ENCODE peak calls at places on chromosome 5, in six cellular contexts. One of them, this sample, is unnamed. For H3K36me3, the result is how much of the 10 kb centered on the place peaks cover.

GRCh38 chr5:155418960-155419579 is 405.5 kb downstream of the KIF4B start:
- DNase-seq in GM23338: peak
- DNase-seq in pancreas: no peak
- DNase-seq in endothelial cell of umbilical vein: no peak
- DNase-seq in mammary epithelial cell: no peak
- DNase-seq in heart right ventricle: no peak
- DNase-seq in this sample: peak

GRCh38 chr5:139745121-139745799 is 50.3 kb upstream of the PSD2 start:
- DNase-seq in GM23338: no peak
- DNase-seq in pancreas: no peak
- DNase-seq in endothelial cell of umbilical vein: no peak
- DNase-seq in mammary epithelial cell: peak
- DNase-seq in heart right ventricle: peak
- DNase-seq in this sample: peak

GRCh38 chr5:170145462-170145861 is 39.8 kb downstream of the FOXI1 start:
- DNase-seq in GM23338: no peak
- DNase-seq in pancreas: no peak
- DNase-seq in endothelial cell of umbilical vein: no peak
- DNase-seq in mammary epithelial cell: no peak
- DNase-seq in heart right ventricle: no peak
- DNase-seq in this sample: peak

GRCh38 chr5:134989291-134989830 is 21.7 kb downstream of the CATSPER3 start:
- DNase-seq in GM23338: no peak
- DNase-seq in pancreas: no peak
- DNase-seq in endothelial cell of umbilical vein: no peak
- DNase-seq in mammary epithelial cell: no peak
- DNase-seq in heart right ventricle: no peak
- DNase-seq in this sample: no peak

GRCh38 chr5:172683696-172684464 is 42.8 kb downstream of the NEURL1B start:
- DNase-seq in GM23338: peak
- DNase-seq in pancreas: no peak
- DNase-seq in endothelial cell of umbilical vein: peak
- DNase-seq in mammary epithelial cell: no peak
- DNase-seq in heart right ventricle: no peak
- DNase-seq in this sample: no peak

GRCh38 chr5:29780401-29780800 is 1413.1 kb upstream of the CDH6 start:
- DNase-seq in GM23338: no peak
- DNase-seq in pancreas: no peak
- DNase-seq in endothelial cell of umbilical vein: no peak
- DNase-seq in mammary epithelial cell: no peak
- DNase-seq in heart right ventricle: no peak
- DNase-seq in this sample: no peak

GRCh38 chr5:66713998-66714397 is 117.8 kb downstream of the MAST4 start:
- DNase-seq in GM23338: no peak
- DNase-seq in pancreas: no peak
- DNase-seq in endothelial cell of umbilical vein: no peak
- DNase-seq in mammary epithelial cell: peak
- DNase-seq in heart right ventricle: no peak
- DNase-seq in this sample: peak

GRCh38 chr5:9046756-9047481 is 499.0 kb downstream of the SEMA5A start:
- DNase-seq in GM23338: no peak
- DNase-seq in pancreas: no peak
- DNase-seq in endothelial cell of umbilical vein: peak
- DNase-seq in mammary epithelial cell: peak
- DNase-seq in heart right ventricle: no peak
- DNase-seq in this sample: peak

GRCh38 chr5:171521219-171521633 is 101.8 kb downstream of the FGF18 start:
- DNase-seq in GM23338: peak
- DNase-seq in pancreas: no peak
- DNase-seq in endothelial cell of umbilical vein: peak
- DNase-seq in mammary epithelial cell: peak
- DNase-seq in heart right ventricle: no peak
- DNase-seq in this sample: peak

GRCh38 chr5:14790931-14791330 is 80.6 kb downstream of the ANKH start:
- DNase-seq in GM23338: no peak
- DNase-seq in pancreas: no peak
- DNase-seq in endothelial cell of umbilical vein: no peak
- DNase-seq in mammary epithelial cell: no peak
- DNase-seq in heart right ventricle: no peak
- DNase-seq in this sample: no peak

GRCh38 chr5:173781432-173781825 is 106.7 kb upstream of the CPEB4 start:
- DNase-seq in GM23338: no peak
- DNase-seq in pancreas: no peak
- DNase-seq in endothelial cell of umbilical vein: no peak
- DNase-seq in mammary epithelial cell: no peak
- DNase-seq in heart right ventricle: no peak
- DNase-seq in this sample: no peak

GRCh38 chr5:29897916-29898315 is 1295.6 kb upstream of the CDH6 start:
- DNase-seq in GM23338: peak
- DNase-seq in pancreas: no peak
- DNase-seq in endothelial cell of umbilical vein: no peak
- DNase-seq in mammary epithelial cell: no peak
- DNase-seq in heart right ventricle: no peak
- DNase-seq in this sample: no peak

GRCh38 chr5:61087921-61088320 is 74.3 kb downstream of the SMIM15 start:
- DNase-seq in GM23338: no peak
- DNase-seq in pancreas: no peak
- DNase-seq in endothelial cell of umbilical vein: no peak
- DNase-seq in mammary epithelial cell: no peak
- DNase-seq in heart right ventricle: no peak
- DNase-seq in this sample: no peak

GRCh38 chr5:61085885-61086284 is 76.4 kb downstream of the SMIM15 start:
- DNase-seq in GM23338: no peak
- DNase-seq in pancreas: no peak
- DNase-seq in endothelial cell of umbilical vein: no peak
- DNase-seq in mammary epithelial cell: no peak
- DNase-seq in heart right ventricle: no peak
- DNase-seq in this sample: no peak

GRCh38 chr5:61084658-61085057 is 77.6 kb downstream of the SMIM15 start:
- DNase-seq in GM23338: no peak
- DNase-seq in pancreas: no peak
- DNase-seq in endothelial cell of umbilical vein: no peak
- DNase-seq in mammary epithelial cell: no peak
- DNase-seq in heart right ventricle: no peak
- DNase-seq in this sample: no peak

DNA sequence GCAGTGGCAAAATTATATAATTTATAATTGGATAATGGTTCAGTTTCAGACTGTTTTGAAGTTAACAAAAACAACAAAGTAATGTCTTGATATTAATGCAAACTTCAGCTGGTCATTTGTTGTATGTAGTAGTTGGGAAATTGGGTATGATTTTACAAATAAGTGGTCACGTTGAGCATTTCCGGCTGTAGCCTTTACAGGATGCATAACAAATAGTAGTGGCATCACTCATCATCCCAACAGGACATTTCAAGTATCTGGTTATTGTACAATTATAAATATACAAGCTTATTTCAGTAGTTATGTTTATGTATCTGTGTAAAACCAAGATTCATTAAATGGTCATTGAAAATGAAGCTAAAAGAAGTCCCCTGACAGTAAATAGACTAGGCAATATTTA is 72.9 kb downstream of the SMIM15 start:
- DNase-seq in GM23338: no peak
- DNase-seq in pancreas: no peak
- DNase-seq in endothelial cell of umbilical vein: no peak
- DNase-seq in mammary epithelial cell: no peak
- DNase-seq in heart right ventricle: no peak
- DNase-seq in this sample: no peak
- H3K36me3 ChIP-seq in GM23338: under half
- H3K36me3 ChIP-seq in pancreas: under half
- H3K36me3 ChIP-seq in endothelial cell of umbilical vein: under half
- H3K36me3 ChIP-seq in mammary epithelial cell: under half
- H3K36me3 ChIP-seq in heart right ventricle: under half
- H3K36me3 ChIP-seq in this sample: under half

DNA sequence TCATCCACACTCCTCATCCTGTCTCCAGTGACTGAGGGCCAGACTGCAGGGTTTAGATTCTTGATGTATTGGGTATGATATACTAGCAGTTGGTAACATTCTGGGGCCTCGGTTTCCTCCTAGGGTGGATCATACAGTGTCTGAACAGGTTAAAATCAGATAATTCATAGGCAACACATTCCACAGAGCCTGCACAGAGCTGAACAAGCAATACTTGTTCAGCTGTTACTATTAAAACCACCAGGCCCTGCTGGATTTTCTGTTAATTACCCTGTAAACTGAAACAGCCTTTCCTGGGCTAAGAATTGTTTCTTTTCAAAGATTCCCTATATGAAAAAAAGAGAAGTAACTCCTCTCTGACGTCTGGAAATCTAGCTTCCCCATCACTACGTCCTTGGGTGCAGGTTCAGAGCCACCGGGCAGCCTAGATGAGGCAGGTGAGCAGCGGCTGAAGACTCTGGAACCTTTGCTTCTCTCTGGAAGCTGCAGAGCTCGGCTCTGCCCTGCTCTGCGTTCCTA is 1313.5 kb upstream of the WWC1 start:
- DNase-seq in GM23338: no peak
- DNase-seq in pancreas: no peak
- DNase-seq in endothelial cell of umbilical vein: no peak
- DNase-seq in mammary epithelial cell: no peak
- DNase-seq in heart right ventricle: no peak
- DNase-seq in this sample: no peak
- H3K4me3 ChIP-seq in GM23338: peak
- H3K4me3 ChIP-seq in pancreas: peak
- H3K4me3 ChIP-seq in endothelial cell of umbilical vein: no peak
- H3K4me3 ChIP-seq in mammary epithelial cell: no peak
- H3K4me3 ChIP-seq in heart right ventricle: peak
- H3K4me3 ChIP-seq in this sample: no peak

DNA sequence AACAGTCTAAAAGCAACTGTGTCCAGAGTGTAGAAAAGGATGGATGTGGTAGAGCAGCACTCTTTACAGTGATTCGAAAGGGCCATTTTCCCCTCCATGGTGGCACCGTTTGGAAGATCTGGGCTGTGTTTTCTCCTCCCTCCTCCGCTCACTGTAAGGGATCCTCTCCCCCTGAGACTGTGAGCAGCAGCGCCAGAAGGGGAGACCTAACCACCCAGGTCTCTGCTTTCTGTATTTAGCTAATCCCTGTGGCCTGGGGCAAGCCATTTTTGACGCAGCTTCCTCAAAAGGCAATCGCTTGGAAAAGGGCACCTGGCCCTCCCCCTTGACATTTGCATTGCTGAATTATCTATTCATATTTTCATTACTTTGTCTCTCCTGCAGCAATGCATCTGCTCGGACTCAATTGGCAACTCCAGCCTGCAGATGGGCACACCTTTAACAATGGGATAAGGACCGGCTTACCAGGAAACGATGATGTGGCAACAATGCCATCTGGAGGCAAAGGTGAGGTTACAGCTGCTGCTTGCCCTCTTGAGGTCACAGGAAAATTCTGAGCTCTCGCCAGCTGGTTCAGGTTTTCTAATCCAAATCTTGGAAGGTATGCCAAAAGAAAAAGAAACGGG is 244.3 kb upstream of the WWC1 start:
- DNase-seq in GM23338: peak
- DNase-seq in pancreas: no peak
- DNase-seq in endothelial cell of umbilical vein: no peak
- DNase-seq in mammary epithelial cell: peak
- DNase-seq in heart right ventricle: no peak
- DNase-seq in this sample: peak
- TF ChIP-seq CTCF in GM23338: peak
- TF ChIP-seq CTCF in pancreas: peak
- TF ChIP-seq CTCF in endothelial cell of umbilical vein: no peak
- TF ChIP-seq CTCF in mammary epithelial cell: peak
- TF ChIP-seq CTCF in heart right ventricle: peak
- TF ChIP-seq CTCF in this sample: peak

GRCh38 chr5:180034564-180034963 is 37.0 kb downstream of the RNF130 start:
- DNase-seq in GM23338: no peak
- DNase-seq in pancreas: no peak
- DNase-seq in endothelial cell of umbilical vein: no peak
- DNase-seq in mammary epithelial cell: peak
- DNase-seq in heart right ventricle: no peak
- DNase-seq in this sample: peak

GRCh38 chr5:180040287-180041214 is 31.0 kb downstream of the RNF130 start:
- DNase-seq in GM23338: no peak
- DNase-seq in pancreas: no peak
- DNase-seq in endothelial cell of umbilical vein: no peak
- DNase-seq in mammary epithelial cell: no peak
- DNase-seq in heart right ventricle: no peak
- DNase-seq in this sample: peak

DNA sequence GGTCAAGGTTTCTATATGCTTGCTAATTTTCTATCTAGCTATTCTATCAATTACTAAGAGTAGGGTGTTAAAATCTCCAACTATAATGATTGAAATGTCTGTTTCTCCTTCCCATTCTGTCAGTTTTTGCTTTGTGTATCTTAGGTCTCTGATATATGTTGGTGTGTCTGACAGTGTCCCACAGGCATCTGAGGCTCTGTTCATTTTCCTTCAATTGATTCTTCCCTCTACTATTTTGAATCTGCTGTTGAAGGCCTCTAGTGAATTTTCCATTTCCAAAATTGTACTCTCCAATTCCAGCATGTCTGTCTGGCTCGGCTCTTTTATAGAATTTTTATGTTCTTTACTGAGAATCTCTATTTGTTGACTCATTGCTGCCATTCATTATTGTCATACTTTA is 36.0 kb downstream of the RNF130 start:
- DNase-seq in GM23338: no peak
- DNase-seq in pancreas: no peak
- DNase-seq in endothelial cell of umbilical vein: no peak
- DNase-seq in mammary epithelial cell: no peak
- DNase-seq in heart right ventricle: no peak
- DNase-seq in this sample: no peak
- H3K36me3 ChIP-seq in GM23338: under half
- H3K36me3 ChIP-seq in pancreas: under half
- H3K36me3 ChIP-seq in endothelial cell of umbilical vein: under half
- H3K36me3 ChIP-seq in mammary epithelial cell: under half
- H3K36me3 ChIP-seq in heart right ventricle: under half
- H3K36me3 ChIP-seq in this sample: under half